ENCODE peak calls at places on chromosomes 13 and 19, in six cellular contexts. V is stomach, B is right lobe of liver, F is H1, C is A549, M is body of pancreas. Z is an unnamed sample. For H3K9me3, the result is how much of the 10 kb centered on the place peaks cover.

GRCh38 chr19:11420429-11420893 is 1.3 kb upstream of the RGL3 start:
- DNase-seq in V (no peak), B (no peak), F (peak), C (no peak), M (no peak), Z (no peak)

GRCh38 chr13:94716016-94716415 is 3.7 kb upstream of the SOX21 start:
- DNase-seq in V (no peak), B (no peak), F (no peak), C (no peak), M (no peak), Z (peak)

GRCh38 chr19:38697197-38697596 is 47.1 kb downstream of the CAPN12 start:
- DNase-seq in V (no peak), B (no peak), F (no peak), C (no peak), M (no peak), Z (no peak)

GRCh38 chr19:10395436-10395835 is 7.9 kb downstream of the CDC37 start:
- DNase-seq in V (no peak), B (no peak), F (no peak), C (no peak), M (no peak), Z (no peak)

GRCh38 chr13:107117327-107118012 is 549.5 kb upstream of the ARGLU1 start:
- DNase-seq in V (no peak), B (no peak), F (no peak), C (no peak), M (no peak), Z (no peak)

GRCh38 chr19:18697680-18698079 is 14.2 kb downstream of the CRTC1 start:
- DNase-seq in V (peak), B (peak), F (no peak), C (no peak), M (peak), Z (no peak)

GRCh38 chr19:45645631-45646344 is 6.6 kb upstream of the EML2 start:
- DNase-seq in V (peak), B (peak), F (peak), C (peak), M (peak), Z (no peak)

GRCh38 chr13:26679945-26680516 is 80.6 kb downstream of the GPR12 start:
- DNase-seq in V (no peak), B (no peak), F (no peak), C (no peak), M (no peak), Z (peak)

GRCh38 chr19:43468354-43469159 is 3.1 kb upstream of the LYPD3 start:
- DNase-seq in V (no peak), B (no peak), F (no peak), C (no peak), M (no peak), Z (no peak)

GRCh38 chr13:41854758-41855157 is 106.2 kb downstream of the VWA8 start:
- DNase-seq in V (no peak), B (no peak), F (no peak), C (no peak), M (no peak), Z (no peak)

GRCh38 chr19:19064811-19065745 is 1.3 kb downstream of the SLC25A42 start:
- DNase-seq in V (no peak), B (no peak), F (no peak), C (no peak), M (no peak), Z (no peak)

GRCh38 chr19:1312732-1313694 is 27.3 kb downstream of the EFNA2 start:
- DNase-seq in V (no peak), B (no peak), F (no peak), C (peak), M (no peak), Z (no peak)

GRCh38 chr19:3842948-3843347 is 25.9 kb downstream of the ZFR2 start:
- DNase-seq in V (no peak), B (no peak), F (no peak), C (no peak), M (no peak), Z (no peak)

GRCh38 chr19:3263866-3264265 is 39.4 kb downstream of the CELF5 start:
- DNase-seq in V (no peak), B (no peak), F (no peak), C (no peak), M (no peak), Z (no peak)

GRCh38 chr19:8262431-8262830 is 45.7 kb downstream of the CD320 start:
- DNase-seq in V (peak), B (peak), F (peak), C (no peak), M (peak), Z (no peak)

GRCh38 chr13:33575378-33575777 is 242.6 kb upstream of the RFC3 start:
- DNase-seq in V (no peak), B (no peak), F (no peak), C (no peak), M (no peak), Z (no peak)

GRCh38 chr13:26280295-26280694 is 26.4 kb downstream of the CDK8 start:
- DNase-seq in V (no peak), B (no peak), F (no peak), C (no peak), M (no peak), Z (no peak)

GRCh38 chr19:35755550-35756371 is 1.1 kb downstream of the HSPB6 start:
- DNase-seq in V (peak), B (no peak), F (no peak), C (no peak), M (peak), Z (peak)

GRCh38 chr13:101360525-101360924 is 55.8 kb downstream of the NALCN start:
- DNase-seq in V (no peak), B (no peak), F (no peak), C (no peak), M (no peak), Z (no peak)

GRCh38 chr19:42270346-42271044 is 1.4 kb downstream of the CIC start:
- DNase-seq in V (peak), B (peak), F (no peak), C (peak), M (peak), Z (no peak)

GRCh38 chr13:62309904-62310303 is 894.3 kb upstream of the PCDH20 start:
- DNase-seq in V (no peak), B (no peak), F (no peak), C (no peak), M (no peak), Z (no peak)

GRCh38 chr13:79401259-79402071 is 4.6 kb downstream of the RBM26 start:
- DNase-seq in V (no peak), B (no peak), F (no peak), C (no peak), M (no peak), Z (no peak)

GRCh38 chr13:103517066-103517767 is 451.0 kb upstream of the SLC10A2 start:
- DNase-seq in V (no peak), B (no peak), F (no peak), C (no peak), M (no peak), Z (no peak)

GRCh38 chr13:98440390-98441055 is 136.4 kb downstream of the STK24 start:
- DNase-seq in V (no peak), B (no peak), F (no peak), C (no peak), M (no peak), Z (no peak)

GRCh38 chr13:110309159-110309476 is 2.0 kb downstream of the COL4A2 start:
- DNase-seq in V (no peak), B (no peak), F (no peak), C (no peak), M (no peak), Z (no peak)

GRCh38 chr13:39039033-39039432 is 777 bp downstream of the NHLRC3 start:
- DNase-seq in V (no peak), B (no peak), F (no peak), C (no peak), M (no peak), Z (no peak)

GRCh38 chr19:11767633-11768133 is 883 bp downstream of the ZNF441 start:
- DNase-seq in V (peak), B (peak), F (peak), C (no peak), M (peak), Z (no peak)

GRCh38 chr19:2123682-2124387 is 27.1 kb downstream of the IZUMO4 start:
- DNase-seq in V (no peak), B (no peak), F (peak), C (no peak), M (no peak), Z (no peak)

GRCh38 chr19:33376931-33377557 is 3.5 kb downstream of the CEBPG start:
- DNase-seq in V (peak), B (no peak), F (no peak), C (peak), M (no peak), Z (no peak)

GRCh38 chr19:38945562-38946228 is 15.0 kb downstream of the MRPS12 start:
- DNase-seq in V (no peak), B (no peak), F (no peak), C (no peak), M (no peak), Z (no peak)

GRCh38 chr19:36149673-36150406 is 2.4 kb downstream of the COX7A1 start:
- DNase-seq in V (no peak), B (no peak), F (no peak), C (no peak), M (no peak), Z (no peak)

GRCh38 chr13:26948353-26948752 is 187.8 kb upstream of the GPR12 start:
- DNase-seq in V (no peak), B (no peak), F (no peak), C (no peak), M (no peak), Z (no peak)

GRCh38 chr19:41001243-41001971 is 10.3 kb downstream of the CYP2B6 start:
- DNase-seq in V (no peak), B (no peak), F (no peak), C (peak), M (no peak), Z (no peak)

GRCh38 chr19:5452594-5453565 is 2.3 kb upstream of the ZNRF4 start:
- DNase-seq in V (no peak), B (no peak), F (no peak), C (peak), M (no peak), Z (no peak)

GRCh38 chr13:21354721-21355120 is 104.4 kb downstream of the ZDHHC20 start:
- DNase-seq in V (no peak), B (no peak), F (no peak), C (no peak), M (no peak), Z (no peak)

GRCh38 chr13:20475927-20476691 is 49.5 kb downstream of the CRYL1 start:
- DNase-seq in V (peak), B (no peak), F (no peak), C (no peak), M (peak), Z (no peak)

GRCh38 chr13:51925865-51926527 is 64.2 kb downstream of the CCDC70 start:
- DNase-seq in V (no peak), B (no peak), F (no peak), C (no peak), M (no peak), Z (no peak)

GRCh38 chr13:64186503-64186902 is 2770.9 kb upstream of the PCDH20 start:
- DNase-seq in V (no peak), B (no peak), F (no peak), C (no peak), M (no peak), Z (no peak)

GRCh38 chr19:18340990-18341868 is 831 bp downstream of the PGPEP1 start:
- DNase-seq in V (peak), B (peak), F (peak), C (no peak), M (peak), Z (no peak)

DNA sequence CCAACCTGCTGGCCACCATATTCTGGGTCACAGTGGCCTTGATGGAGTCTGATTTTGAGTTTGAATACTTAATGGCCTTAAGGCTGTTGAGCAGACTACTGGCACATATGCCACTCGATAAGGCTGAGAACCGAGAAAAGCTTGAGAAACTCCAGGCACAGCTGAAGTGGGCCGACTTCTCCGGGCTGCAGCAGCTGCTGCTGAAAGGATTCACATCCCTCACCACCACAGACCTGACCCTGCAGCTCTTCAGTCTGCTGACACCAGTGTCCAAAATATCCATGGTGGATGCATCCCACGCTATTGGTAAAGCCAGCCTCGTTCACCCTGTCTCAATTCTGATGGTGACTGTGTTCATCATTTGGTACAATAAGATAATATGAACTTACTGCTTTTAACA is 77.5 kb downstream of the ZAR1L start:
- DNase-seq in V (no peak), B (no peak), F (no peak), C (no peak), M (no peak), Z (no peak)
- TF ChIP-seq POLR2A in V (no peak), B (no peak), F (no peak), C (no peak), M (no peak), Z (no peak)

GRCh38 chr13:97074618-97075017 is 80.3 kb upstream of the OXGR1 start:
- DNase-seq in V (no peak), B (no peak), F (no peak), C (no peak), M (no peak), Z (no peak)

GRCh38 chr13:97072297-97072696 is 78.0 kb upstream of the OXGR1 start:
- DNase-seq in V (no peak), B (no peak), F (no peak), C (no peak), M (no peak), Z (no peak)

GRCh38 chr13:97079726-97080125 is 85.5 kb upstream of the OXGR1 start:
- DNase-seq in V (no peak), B (no peak), F (no peak), C (no peak), M (no peak), Z (no peak)

DNA sequence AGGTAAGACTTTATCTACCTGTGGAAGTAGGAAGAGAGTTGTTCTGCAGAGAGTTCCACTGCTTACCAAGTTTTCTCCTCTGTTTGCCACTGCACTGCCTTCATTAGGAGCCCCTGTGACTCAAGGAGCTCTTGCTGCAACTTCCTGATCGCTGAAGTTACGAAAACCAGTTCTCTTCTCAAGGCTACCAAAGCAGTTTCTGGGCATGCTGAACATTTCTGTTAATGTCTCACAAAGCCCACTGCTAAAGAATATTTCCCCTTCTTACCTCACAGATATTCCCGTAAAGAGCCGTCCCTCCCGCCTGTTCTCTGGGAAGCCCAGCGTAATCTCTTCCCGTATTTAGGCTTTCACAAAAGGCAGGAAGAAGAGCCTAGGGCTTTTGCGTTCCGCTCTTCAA is 82.6 kb upstream of the OXGR1 start:
- DNase-seq in V (no peak), B (no peak), F (no peak), C (no peak), M (no peak), Z (no peak)
- H3K4me3 ChIP-seq in V (no peak), B (no peak), F (no peak), C (no peak), M (no peak), Z (no peak)

GRCh38 chr19:7088999-7089398 is 19.5 kb downstream of the ZNF557 start:
- DNase-seq in V (no peak), B (no peak), F (no peak), C (no peak), M (no peak), Z (no peak)

GRCh38 chr19:7078007-7078406 is 8.5 kb downstream of the ZNF557 start:
- DNase-seq in V (no peak), B (no peak), F (no peak), C (peak), M (no peak), Z (no peak)

GRCh38 chr19:7083076-7083956 is 13.8 kb downstream of the ZNF557 start:
- DNase-seq in V (no peak), B (no peak), F (no peak), C (peak), M (no peak), Z (no peak)
- H3K9me3 ChIP-seq in V (half or more), B (half or more), F (half or more), C (half or more), M (under half), Z (under half)

GRCh38 chr19:58554494-58555368 is at the start of gene CHMP2A:
- DNase-seq in V (peak), B (peak), F (peak), C (peak), M (peak), Z (peak)
- TF ChIP-seq POLR2A in V (peak), B (peak), F (peak), C (peak), M (peak), Z (peak)

GRCh38 chr13:29935309-29935981 is 85.0 kb upstream of the UBL3 start:
- DNase-seq in V (peak), B (no peak), F (no peak), C (no peak), M (no peak), Z (no peak)
- H3K4me3 ChIP-seq in V (no peak), B (no peak), F (no peak), C (no peak), M (no peak), Z (no peak)

DNA sequence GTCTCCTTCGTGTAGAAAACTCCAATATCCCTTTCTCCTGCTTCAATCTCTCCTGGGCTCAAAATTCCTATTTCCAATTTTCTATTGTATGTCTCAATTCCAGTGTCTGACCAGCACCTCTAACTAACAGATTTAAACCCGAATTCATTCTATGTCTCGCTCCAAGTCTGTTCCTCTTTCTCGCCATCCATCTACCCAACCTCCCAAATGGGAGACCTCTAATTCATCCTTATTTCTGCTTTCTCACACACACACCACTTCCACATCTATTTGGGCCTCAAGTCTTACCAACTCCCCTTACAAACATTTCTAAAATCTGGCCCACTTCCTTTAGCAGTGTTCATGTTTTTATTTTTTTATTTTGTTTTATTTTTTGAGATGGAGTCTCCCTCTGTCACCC is 53.3 kb downstream of the MBD3L2B start:
- DNase-seq in V (no peak), B (no peak), F (no peak), C (no peak), M (no peak), Z (no peak)
- H3K9me3 ChIP-seq in V (under half), B (under half), F (half or more), C (under half), M (under half), Z (under half)

GRCh38 chr19:47094557-47095517 is 18.7 kb downstream of the ZC3H4 start:
- DNase-seq in V (peak), B (no peak), F (no peak), C (no peak), M (peak), Z (no peak)

GRCh38 chr19:47097396-47098217 is 16.0 kb downstream of the ZC3H4 start:
- DNase-seq in V (peak), B (no peak), F (no peak), C (no peak), M (no peak), Z (no peak)

GRCh38 chr19:47096721-47097120 is 16.9 kb downstream of the ZC3H4 start:
- DNase-seq in V (peak), B (no peak), F (no peak), C (no peak), M (peak), Z (no peak)

GRCh38 chr19:47093841-47094240 is 19.7 kb downstream of the ZC3H4 start:
- DNase-seq in V (no peak), B (no peak), F (no peak), C (no peak), M (no peak), Z (no peak)

DNA sequence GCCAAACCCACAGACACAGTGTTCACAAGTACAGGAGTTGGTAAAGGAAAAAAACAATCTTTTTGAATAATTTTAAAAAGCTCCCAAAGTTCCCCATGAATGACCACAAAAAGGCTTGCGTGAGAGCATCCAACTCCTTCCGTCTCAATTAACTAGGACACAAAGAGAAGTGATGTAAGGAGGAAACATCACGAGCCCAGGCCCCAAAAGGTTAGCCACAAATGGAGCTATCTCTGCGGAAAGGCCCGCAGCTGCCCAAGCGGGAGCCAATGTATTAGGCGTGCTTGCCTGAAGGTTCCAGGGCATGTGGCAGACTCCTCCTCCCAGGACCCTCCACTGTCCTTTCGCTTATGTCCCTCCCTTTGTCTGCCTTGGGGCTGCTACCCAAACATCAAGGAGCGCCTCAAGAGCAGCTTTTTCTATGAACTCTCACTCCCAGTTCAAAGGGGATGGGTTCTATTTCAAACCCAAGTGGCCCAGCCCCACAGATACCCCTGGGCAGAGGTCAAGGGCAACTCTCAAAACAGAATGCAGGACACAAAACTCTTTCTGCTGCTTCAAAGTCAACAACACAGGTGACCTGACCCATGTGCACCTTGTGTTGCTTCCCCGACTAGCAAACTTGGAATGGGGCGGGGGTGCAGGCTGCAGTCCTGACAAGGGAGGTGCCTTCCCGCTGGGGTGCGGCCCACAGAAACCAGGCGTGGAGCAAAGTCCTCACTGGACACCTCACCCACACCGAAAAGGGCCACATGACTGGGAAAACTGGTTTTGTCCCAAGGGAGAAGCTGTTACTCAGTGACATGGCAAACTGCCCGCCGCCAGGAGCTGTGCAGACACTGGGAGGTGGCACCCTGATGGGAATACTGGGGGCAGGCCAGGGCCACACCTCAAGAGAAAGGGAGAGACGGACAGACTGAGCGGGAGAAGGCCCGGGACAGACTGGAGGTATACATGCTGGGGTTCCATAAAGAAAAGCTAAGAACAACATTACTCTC is 17.6 kb downstream of the ZC3H4 start:
- DNase-seq in V (peak), B (peak), F (no peak), C (peak), M (peak), Z (no peak)
- TF ChIP-seq POLR2A in V (no peak), B (peak), F (no peak), C (no peak), M (peak), Z (no peak)

Z was measured in esophagus muscularis mucosa.